ENCODE peak calls at places on chromosomes 1 and 21, in ten cellular contexts. One of them, this sample, is unnamed.

GRCh38 chr1:157092831-157093230 is 6.8 kb downstream of the ETV3L start:
- DNase-seq in foreskin fibroblast: peak; percentile 51
- DNase-seq in breast epithelium: no peak
- DNase-seq in heart left ventricle: peak; percentile 79
- DNase-seq in fibroblast of villous mesenchyme: peak; percentile 36
- DNase-seq in Caco-2: no peak
- DNase-seq in neural progenitor cell: no peak
- DNase-seq in astrocyte of the spinal cord: no peak
- DNase-seq in foreskin keratinocyte: no peak
- DNase-seq in AG04449: no peak
- DNase-seq in this sample: no peak

GRCh38 chr1:5880630-5881405 is 111.4 kb downstream of the NPHP4 start:
- DNase-seq in breast epithelium: no peak
- DNase-seq in astrocyte of the spinal cord: no peak
- DNase-seq in Caco-2: no peak
- DNase-seq in fibroblast of villous mesenchyme: no peak
- DNase-seq in heart left ventricle: peak; percentile 12
- DNase-seq in neural progenitor cell: no peak
- DNase-seq in foreskin keratinocyte: no peak
- DNase-seq in foreskin fibroblast: no peak
- DNase-seq in AG04449: no peak
- DNase-seq in this sample: no peak

GRCh38 chr1:87951852-87952251 is 623.2 kb downstream of the LMO4 start:
- DNase-seq in neural progenitor cell: no peak
- DNase-seq in heart left ventricle: no peak
- DNase-seq in astrocyte of the spinal cord: peak; percentile 23
- DNase-seq in foreskin fibroblast: no peak
- DNase-seq in foreskin keratinocyte: no peak
- DNase-seq in Caco-2: no peak
- DNase-seq in fibroblast of villous mesenchyme: no peak
- DNase-seq in breast epithelium: no peak
- DNase-seq in AG04449: no peak
- DNase-seq in this sample: no peak

GRCh38 chr21:31920275-31920674 is 47.5 kb downstream of the HUNK start:
- DNase-seq in foreskin fibroblast: no peak
- DNase-seq in Caco-2: no peak
- DNase-seq in breast epithelium: no peak
- DNase-seq in AG04449: no peak
- DNase-seq in neural progenitor cell: no peak
- DNase-seq in fibroblast of villous mesenchyme: no peak
- DNase-seq in astrocyte of the spinal cord: no peak
- DNase-seq in foreskin keratinocyte: no peak
- DNase-seq in heart left ventricle: no peak
- DNase-seq in this sample: no peak

GRCh38 chr1:20355828-20356735 is 65.4 kb downstream of the VWA5B1 start:
- DNase-seq in heart left ventricle: no peak
- DNase-seq in astrocyte of the spinal cord: no peak
- DNase-seq in breast epithelium: no peak
- DNase-seq in neural progenitor cell: no peak
- DNase-seq in AG04449: no peak
- DNase-seq in foreskin keratinocyte: peak; percentile 65
- DNase-seq in Caco-2: no peak
- DNase-seq in fibroblast of villous mesenchyme: no peak
- DNase-seq in foreskin fibroblast: no peak
- DNase-seq in this sample: no peak

GRCh38 chr21:36045993-36046392 is 14.3 kb downstream of the SETD4 start:
- DNase-seq in heart left ventricle: no peak
- DNase-seq in astrocyte of the spinal cord: no peak
- DNase-seq in foreskin fibroblast: no peak
- DNase-seq in Caco-2: no peak
- DNase-seq in fibroblast of villous mesenchyme: no peak
- DNase-seq in foreskin keratinocyte: no peak
- DNase-seq in breast epithelium: no peak
- DNase-seq in neural progenitor cell: no peak
- DNase-seq in AG04449: no peak
- DNase-seq in this sample: no peak

GRCh38 chr1:223031690-223032601 is 111.1 kb downstream of the TLR5 start:
- DNase-seq in fibroblast of villous mesenchyme: peak; percentile 19
- DNase-seq in foreskin keratinocyte: peak; percentile 35
- DNase-seq in breast epithelium: no peak
- DNase-seq in foreskin fibroblast: peak; percentile 58
- DNase-seq in neural progenitor cell: no peak
- DNase-seq in heart left ventricle: peak; percentile 76
- DNase-seq in AG04449: no peak
- DNase-seq in Caco-2: no peak
- DNase-seq in astrocyte of the spinal cord: peak; percentile 10
- DNase-seq in this sample: peak; percentile 73

GRCh38 chr1:156160744-156161181 is 7.4 kb downstream of the SEMA4A start:
- DNase-seq in fibroblast of villous mesenchyme: peak; percentile 79
- DNase-seq in AG04449: no peak
- DNase-seq in heart left ventricle: peak; percentile 94
- DNase-seq in breast epithelium: peak; percentile 67
- DNase-seq in Caco-2: no peak
- DNase-seq in foreskin keratinocyte: no peak
- DNase-seq in neural progenitor cell: peak; percentile 90
- DNase-seq in foreskin fibroblast: peak; percentile 84
- DNase-seq in astrocyte of the spinal cord: peak; percentile 74
- DNase-seq in this sample: no peak

GRCh38 chr1:178910023-178910422 is 39.1 kb upstream of the ANGPTL1 start:
- DNase-seq in foreskin fibroblast: no peak
- DNase-seq in heart left ventricle: no peak
- DNase-seq in AG04449: no peak
- DNase-seq in astrocyte of the spinal cord: no peak
- DNase-seq in breast epithelium: no peak
- DNase-seq in Caco-2: no peak
- DNase-seq in foreskin keratinocyte: no peak
- DNase-seq in fibroblast of villous mesenchyme: no peak
- DNase-seq in neural progenitor cell: no peak
- DNase-seq in this sample: no peak

GRCh38 chr1:218527737-218528136 is 182.6 kb downstream of the TGFB2 start:
- DNase-seq in breast epithelium: no peak
- DNase-seq in foreskin keratinocyte: no peak
- DNase-seq in astrocyte of the spinal cord: no peak
- DNase-seq in heart left ventricle: no peak
- DNase-seq in Caco-2: no peak
- DNase-seq in neural progenitor cell: no peak
- DNase-seq in foreskin fibroblast: peak; percentile 34
- DNase-seq in fibroblast of villous mesenchyme: peak; percentile 94
- DNase-seq in AG04449: peak; percentile 67
- DNase-seq in this sample: no peak

GRCh38 chr21:18249542-18250152 is 5.0 kb downstream of the CHODL start:
- DNase-seq in heart left ventricle: no peak
- DNase-seq in neural progenitor cell: peak; percentile 43
- DNase-seq in fibroblast of villous mesenchyme: no peak
- DNase-seq in astrocyte of the spinal cord: no peak
- DNase-seq in breast epithelium: no peak
- DNase-seq in foreskin fibroblast: no peak
- DNase-seq in Caco-2: no peak
- DNase-seq in AG04449: no peak
- DNase-seq in foreskin keratinocyte: no peak
- DNase-seq in this sample: no peak

GRCh38 chr1:67572594-67573221 is 112.3 kb upstream of the GADD45A start:
- DNase-seq in foreskin fibroblast: peak; percentile 29
- DNase-seq in breast epithelium: no peak
- DNase-seq in astrocyte of the spinal cord: no peak
- DNase-seq in foreskin keratinocyte: peak; percentile 91
- DNase-seq in AG04449: no peak
- DNase-seq in neural progenitor cell: no peak
- DNase-seq in Caco-2: peak; percentile 70
- DNase-seq in heart left ventricle: peak; percentile 41
- DNase-seq in fibroblast of villous mesenchyme: no peak
- DNase-seq in this sample: peak; percentile 11

GRCh38 chr1:15156807-15157380 is 3.3 kb downstream of the TMEM51 start:
- DNase-seq in AG04449: no peak
- DNase-seq in neural progenitor cell: peak; percentile 37
- DNase-seq in heart left ventricle: no peak
- DNase-seq in astrocyte of the spinal cord: no peak
- DNase-seq in Caco-2: no peak
- DNase-seq in breast epithelium: no peak
- DNase-seq in fibroblast of villous mesenchyme: peak; percentile 58
- DNase-seq in foreskin keratinocyte: no peak
- DNase-seq in foreskin fibroblast: no peak
- DNase-seq in this sample: no peak

GRCh38 chr1:183214021-183214970 is 28.2 kb downstream of the LAMC2 start:
- DNase-seq in Caco-2: no peak
- DNase-seq in AG04449: no peak
- DNase-seq in heart left ventricle: no peak
- DNase-seq in breast epithelium: no peak
- DNase-seq in foreskin keratinocyte: no peak
- DNase-seq in fibroblast of villous mesenchyme: no peak
- DNase-seq in neural progenitor cell: no peak
- DNase-seq in astrocyte of the spinal cord: no peak
- DNase-seq in foreskin fibroblast: no peak
- DNase-seq in this sample: no peak

GRCh38 chr1:36924282-36924791 is 110.0 kb downstream of the GRIK3 start:
- DNase-seq in astrocyte of the spinal cord: peak; percentile 0
- DNase-seq in AG04449: no peak
- DNase-seq in Caco-2: peak; percentile 39
- DNase-seq in breast epithelium: peak; percentile 57
- DNase-seq in fibroblast of villous mesenchyme: peak; percentile 16
- DNase-seq in neural progenitor cell: peak; percentile 96
- DNase-seq in heart left ventricle: peak; percentile 43
- DNase-seq in foreskin keratinocyte: no peak
- DNase-seq in foreskin fibroblast: peak; percentile 44
- DNase-seq in this sample: no peak

GRCh38 chr1:119327436-119328155 is 41.0 kb upstream of the HAO2 start:
- DNase-seq in heart left ventricle: no peak
- DNase-seq in foreskin fibroblast: peak; percentile 76
- DNase-seq in AG04449: no peak
- DNase-seq in astrocyte of the spinal cord: peak; percentile 16
- DNase-seq in fibroblast of villous mesenchyme: peak; percentile 81
- DNase-seq in breast epithelium: no peak
- DNase-seq in foreskin keratinocyte: no peak
- DNase-seq in neural progenitor cell: peak; percentile 67
- DNase-seq in Caco-2: peak; percentile 72
- DNase-seq in this sample: no peak
- TF ChIP-seq CTCF in heart left ventricle: no peak
- TF ChIP-seq CTCF in foreskin fibroblast: peak; percentile 17
- TF ChIP-seq CTCF in AG04449: peak; percentile 17
- TF ChIP-seq CTCF in astrocyte of the spinal cord: peak; percentile 60
- TF ChIP-seq CTCF in fibroblast of villous mesenchyme: peak; percentile 43
- TF ChIP-seq CTCF in breast epithelium: no peak
- TF ChIP-seq CTCF in foreskin keratinocyte: peak; percentile 53
- TF ChIP-seq CTCF in neural progenitor cell: peak; percentile 86
- TF ChIP-seq CTCF in Caco-2: no peak
- TF ChIP-seq CTCF in this sample: peak; percentile 64

GRCh38 chr1:161171191-161171590 is 5.0 kb downstream of the PPOX start:
- DNase-seq in foreskin keratinocyte: no peak
- DNase-seq in breast epithelium: no peak
- DNase-seq in heart left ventricle: no peak
- DNase-seq in astrocyte of the spinal cord: no peak
- DNase-seq in Caco-2: no peak
- DNase-seq in neural progenitor cell: no peak
- DNase-seq in AG04449: no peak
- DNase-seq in foreskin fibroblast: peak; percentile 34
- DNase-seq in fibroblast of villous mesenchyme: no peak
- DNase-seq in this sample: no peak
- TF ChIP-seq CTCF in foreskin keratinocyte: peak; percentile 50
- TF ChIP-seq CTCF in breast epithelium: no peak
- TF ChIP-seq CTCF in heart left ventricle: no peak
- TF ChIP-seq CTCF in astrocyte of the spinal cord: peak; percentile 33
- TF ChIP-seq CTCF in Caco-2: peak; percentile 14
- TF ChIP-seq CTCF in neural progenitor cell: peak; percentile 15
- TF ChIP-seq CTCF in AG04449: no peak
- TF ChIP-seq CTCF in foreskin fibroblast: peak; percentile 22
- TF ChIP-seq CTCF in fibroblast of villous mesenchyme: peak; percentile 22
- TF ChIP-seq CTCF in this sample: peak; percentile 66

GRCh38 chr1:226185153-226186036 is 1.1 kb downstream of the ACBD3 start:
- DNase-seq in Caco-2: no peak
- DNase-seq in neural progenitor cell: no peak
- DNase-seq in AG04449: no peak
- DNase-seq in foreskin fibroblast: peak; percentile 42
- DNase-seq in breast epithelium: no peak
- DNase-seq in astrocyte of the spinal cord: peak; percentile 33
- DNase-seq in heart left ventricle: no peak
- DNase-seq in foreskin keratinocyte: no peak
- DNase-seq in fibroblast of villous mesenchyme: peak; percentile 63
- DNase-seq in this sample: peak; percentile 43

GRCh38 chr1:226187380-226187779 is 839 bp upstream of the ACBD3 start:
- DNase-seq in neural progenitor cell: no peak
- DNase-seq in heart left ventricle: no peak
- DNase-seq in breast epithelium: no peak
- DNase-seq in fibroblast of villous mesenchyme: no peak
- DNase-seq in foreskin fibroblast: no peak
- DNase-seq in AG04449: no peak
- DNase-seq in astrocyte of the spinal cord: no peak
- DNase-seq in foreskin keratinocyte: no peak
- DNase-seq in Caco-2: no peak
- DNase-seq in this sample: no peak

GRCh38 chr1:226187019-226187322 is 430 bp upstream of the ACBD3 start:
- DNase-seq in foreskin fibroblast: no peak
- DNase-seq in heart left ventricle: no peak
- DNase-seq in AG04449: no peak
- DNase-seq in astrocyte of the spinal cord: no peak
- DNase-seq in breast epithelium: no peak
- DNase-seq in neural progenitor cell: no peak
- DNase-seq in fibroblast of villous mesenchyme: no peak
- DNase-seq in foreskin keratinocyte: no peak
- DNase-seq in Caco-2: no peak
- DNase-seq in this sample: no peak

GRCh38 chr1:226186124-226187018 is at the start of gene ACBD3:
- DNase-seq in heart left ventricle: peak; percentile 92
- DNase-seq in fibroblast of villous mesenchyme: peak; percentile 89
- DNase-seq in foreskin keratinocyte: peak; percentile 46
- DNase-seq in breast epithelium: peak; percentile 86
- DNase-seq in foreskin fibroblast: peak; percentile 92
- DNase-seq in Caco-2: peak; percentile 91
- DNase-seq in AG04449: peak; percentile 26
- DNase-seq in astrocyte of the spinal cord: peak; percentile 85
- DNase-seq in neural progenitor cell: peak; percentile 93
- DNase-seq in this sample: peak; percentile 77

GRCh38 chr1:226181996-226182714 is 4.4 kb downstream of the ACBD3 start:
- DNase-seq in astrocyte of the spinal cord: peak; percentile 41
- DNase-seq in neural progenitor cell: peak; percentile 33
- DNase-seq in heart left ventricle: peak; percentile 68
- DNase-seq in fibroblast of villous mesenchyme: peak; percentile 83
- DNase-seq in breast epithelium: no peak
- DNase-seq in foreskin fibroblast: peak; percentile 75
- DNase-seq in Caco-2: no peak
- DNase-seq in AG04449: no peak
- DNase-seq in foreskin keratinocyte: no peak
- DNase-seq in this sample: peak; percentile 48
- TF ChIP-seq CTCF in astrocyte of the spinal cord: peak; percentile 30
- TF ChIP-seq CTCF in neural progenitor cell: peak; percentile 44
- TF ChIP-seq CTCF in heart left ventricle: peak; percentile 16
- TF ChIP-seq CTCF in fibroblast of villous mesenchyme: peak; percentile 32
- TF ChIP-seq CTCF in breast epithelium: peak; percentile 30
- TF ChIP-seq CTCF in foreskin fibroblast: peak; percentile 14
- TF ChIP-seq CTCF in Caco-2: peak; percentile 33
- TF ChIP-seq CTCF in AG04449: peak; percentile 33
- TF ChIP-seq CTCF in foreskin keratinocyte: peak; percentile 58
- TF ChIP-seq CTCF in this sample: peak; percentile 73

DNA sequence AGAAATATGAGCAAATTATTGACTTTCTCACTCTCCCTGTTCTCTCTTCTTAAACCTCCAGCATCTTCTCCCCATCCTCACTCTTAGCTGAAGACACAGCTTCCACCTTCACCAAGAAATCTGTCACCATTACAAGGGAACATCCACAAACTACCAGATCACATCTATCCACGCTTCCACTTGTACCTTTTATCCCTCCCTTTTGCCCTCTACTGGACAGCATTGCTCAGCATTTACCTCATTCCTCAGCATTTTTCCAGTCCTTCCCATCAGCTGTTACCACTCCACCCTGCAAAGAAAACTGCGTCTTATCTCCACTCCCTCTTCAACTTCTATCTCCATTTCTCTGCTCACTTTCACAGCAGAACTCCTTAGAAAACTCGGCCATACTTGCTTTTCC is 42.6 kb downstream of the KCNJ6 start:
- DNase-seq in neural progenitor cell: no peak
- DNase-seq in AG04449: no peak
- DNase-seq in fibroblast of villous mesenchyme: peak; percentile 39
- DNase-seq in foreskin fibroblast: peak; percentile 35
- DNase-seq in heart left ventricle: no peak
- DNase-seq in Caco-2: no peak
- DNase-seq in astrocyte of the spinal cord: no peak
- DNase-seq in breast epithelium: no peak
- DNase-seq in foreskin keratinocyte: no peak
- DNase-seq in this sample: peak; percentile 5
- TF ChIP-seq CTCF in neural progenitor cell: peak; percentile 23
- TF ChIP-seq CTCF in AG04449: peak; percentile 30
- TF ChIP-seq CTCF in fibroblast of villous mesenchyme: peak; percentile 26
- TF ChIP-seq CTCF in foreskin fibroblast: peak; percentile 10
- TF ChIP-seq CTCF in heart left ventricle: no peak
- TF ChIP-seq CTCF in Caco-2: no peak
- TF ChIP-seq CTCF in astrocyte of the spinal cord: peak; percentile 29
- TF ChIP-seq CTCF in breast epithelium: no peak
- TF ChIP-seq CTCF in foreskin keratinocyte: peak; percentile 23
- TF ChIP-seq CTCF in this sample: peak; percentile 58

This sample was measured in HFFc6.